ENCODE peak calls at places on chromosomes 5 and 9, in five cellular contexts. T is A673, V is A549, X is tibial nerve, W is endothelial cell of umbilical vein. G is an unnamed sample.
A peak's percentile ranks its signal among the peaks of the same experiment; 100 is the strongest.

GRCh38 chr5:116315531-116315930 is 230.7 kb downstream of the COMMD10 start:
- DNase-seq in T (no peak), V (no peak), X (no peak), W (no peak), G (no peak)

GRCh38 chr5:140073296-140073695 is 30.2 kb upstream of the NRG2 start:
- DNase-seq in T (peak; percentile 18), V (no peak), X (no peak), W (peak; percentile 31), G (no peak)

GRCh38 chr5:179342577-179342976 is 2.7 kb downstream of the ADAMTS2 start:
- DNase-seq in T (no peak), V (no peak), X (no peak), W (no peak), G (no peak)

GRCh38 chr5:79546782-79547428 is 33.0 kb upstream of the HOMER1 start:
- DNase-seq in T (no peak), V (no peak), X (no peak), W (no peak), G (no peak)

GRCh38 chr9:13568446-13568845 is 289.0 kb upstream of the MPDZ start:
- DNase-seq in T (no peak), V (no peak), X (no peak), W (peak; percentile 67), G (peak; percentile 27)

GRCh38 chr5:54547711-54548250 is 30.2 kb downstream of the SNX18 start:
- DNase-seq in T (peak; percentile 45), V (peak; percentile 18), X (peak; percentile 37), W (no peak), G (peak; percentile 81)

GRCh38 chr9:137423810-137424291 is 658 bp downstream of the NOXA1 start:
- DNase-seq in T (no peak), V (no peak), X (no peak), W (no peak), G (no peak)

GRCh38 chr5:140055152-140055551 is 12.1 kb upstream of the NRG2 start:
- DNase-seq in T (no peak), V (no peak), X (no peak), W (no peak), G (no peak)

GRCh38 chr9:118992813-118993747 is 376.2 kb downstream of the BRINP1 start:
- DNase-seq in T (no peak), V (no peak), X (no peak), W (no peak), G (no peak)

GRCh38 chr9:32419921-32420320 is 35.5 kb downstream of the ACO1 start:
- DNase-seq in T (no peak), V (no peak), X (no peak), W (no peak), G (no peak)

GRCh38 chr5:79697222-79698164 is 7.9 kb downstream of the CMYA5 start:
- DNase-seq in T (no peak), V (no peak), X (no peak), W (no peak), G (peak; percentile 64)

GRCh38 chr5:135709998-135710670 is 124.3 kb upstream of the SLC25A48 start:
- DNase-seq in T (peak; percentile 91), V (no peak), X (no peak), W (no peak), G (no peak)

GRCh38 chr5:130762031-130762430 is 403.0 kb downstream of the HINT1 start:
- DNase-seq in T (no peak), V (no peak), X (no peak), W (no peak), G (no peak)

GRCh38 chr9:99193466-99193821 is 28.3 kb downstream of the ALG2 start:
- DNase-seq in T (no peak), V (no peak), X (no peak), W (no peak), G (no peak)

GRCh38 chr5:144289277-144289676 is 118.6 kb downstream of the KCTD16 start:
- DNase-seq in T (no peak), V (no peak), X (no peak), W (no peak), G (no peak)

GRCh38 chr5:147534172-147534951 is 24.5 kb upstream of the DPYSL3 start:
- DNase-seq in T (no peak), V (no peak), X (no peak), W (no peak), G (no peak)

GRCh38 chr9:75239176-75239575 is 150.9 kb downstream of the OSTF1 start:
- DNase-seq in T (peak; percentile 3), V (peak; percentile 35), X (no peak), W (no peak), G (no peak)

GRCh38 chr5:90169078-90169477 is 240.5 kb downstream of the CETN3 start:
- DNase-seq in T (peak; percentile 48), V (no peak), X (no peak), W (no peak), G (no peak)

GRCh38 chr9:136544549-136545064 is 1.2 kb downstream of the NOTCH1 start:
- DNase-seq in T (peak; percentile 57), V (no peak), X (peak; percentile 63), W (peak; percentile 48), G (peak; percentile 79)

GRCh38 chr9:96425500-96426169 is 7.5 kb upstream of the ZNF367 start:
- DNase-seq in T (no peak), V (no peak), X (no peak), W (no peak), G (no peak)

GRCh38 chr5:34530637-34531036 is 125.5 kb upstream of the RAI14 start:
- DNase-seq in T (no peak), V (no peak), X (no peak), W (peak; percentile 28), G (no peak)

GRCh38 chr9:82903503-82903902 is 159.4 kb downstream of the RASEF start:
- DNase-seq in T (no peak), V (peak; percentile 30), X (no peak), W (no peak), G (no peak)

DNA sequence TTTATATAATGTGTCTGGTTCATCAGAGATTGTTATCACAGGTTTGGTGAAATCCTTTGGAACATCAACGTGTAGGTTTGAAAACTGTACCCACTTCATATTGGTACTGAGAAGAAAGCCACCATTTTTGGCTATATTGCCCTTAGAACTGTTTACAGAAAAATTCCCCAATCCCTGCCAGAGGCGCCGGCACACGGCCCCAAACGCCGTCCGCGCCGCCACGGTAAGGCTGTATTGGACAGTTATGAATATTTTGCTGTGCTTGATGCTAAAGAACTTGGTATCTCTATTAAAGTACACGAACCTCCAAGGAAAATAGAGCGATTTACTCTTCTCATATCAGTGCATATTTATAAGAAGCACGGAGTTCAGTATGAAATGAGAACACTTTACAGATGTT is 35.2 kb downstream of the DCAF10 start:
- DNase-seq in T (no peak), V (no peak), X (no peak), W (no peak), G (no peak)
- TF ChIP-seq CTCF in T (no peak), V (no peak), X (no peak), W (no peak), G (no peak)

GRCh38 chr5:149472399-149472798 is 78.8 kb downstream of the CSNK1A1 start:
- DNase-seq in T (no peak), V (no peak), X (no peak), W (no peak), G (no peak)

GRCh38 chr5:149470942-149471341 is 80.3 kb downstream of the CSNK1A1 start:
- DNase-seq in T (no peak), V (no peak), X (no peak), W (no peak), G (no peak)

GRCh38 chr5:149471406-149472183 is 79.6 kb downstream of the CSNK1A1 start:
- DNase-seq in T (no peak), V (peak; percentile 84), X (no peak), W (peak; percentile 55), G (no peak)

GRCh38 chr5:149464796-149465489 is 85.9 kb upstream of the IL17B start:
- DNase-seq in T (no peak), V (no peak), X (no peak), W (peak; percentile 93), G (peak; percentile 52)

DNA sequence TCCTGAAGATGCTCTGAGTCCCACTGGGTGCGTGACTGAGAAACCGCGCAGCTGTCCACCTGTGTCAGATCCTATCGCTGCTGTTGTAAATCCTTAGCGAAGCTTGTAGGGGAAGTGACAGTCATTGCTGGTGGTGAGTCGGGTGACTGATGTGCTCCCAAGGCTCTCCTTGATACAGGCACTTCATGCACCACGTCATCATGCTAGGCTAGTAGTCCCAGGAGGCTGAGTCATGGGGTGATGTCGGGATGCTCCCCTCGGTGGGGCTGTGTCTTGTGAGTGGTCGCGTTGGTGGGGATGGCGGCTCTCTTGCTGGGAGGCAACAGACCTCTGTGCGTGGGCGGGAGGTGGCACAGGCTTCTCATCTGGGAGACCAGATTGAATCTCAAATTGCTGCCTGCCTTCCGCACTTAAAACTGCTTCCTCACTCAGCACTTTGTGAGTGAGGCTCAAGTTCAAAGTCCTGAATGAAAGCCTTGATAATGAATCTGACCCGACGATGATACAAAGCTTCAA is 84.7 kb downstream of the CSNK1A1 start:
- DNase-seq in T (peak; percentile 78), V (peak; percentile 65), X (no peak), W (no peak), G (no peak)
- H3K4me3 ChIP-seq in T (no peak overlapping the region), V (no peak overlapping the region), X (no peak overlapping the region), W (no peak overlapping the region), G (no peak overlapping the region)

GRCh38 chr5:95191330-95191729 is 93.6 kb downstream of the MCTP1 start:
- DNase-seq in T (no peak), V (no peak), X (no peak), W (peak; percentile 13), G (no peak)

GRCh38 chr5:95194856-95195255 is 90.0 kb downstream of the MCTP1 start:
- DNase-seq in T (no peak), V (no peak), X (no peak), W (no peak), G (no peak)
- TF ChIP-seq CTCF in T (no peak), V (no peak), X (no peak), W (no peak), G (no peak)

GRCh38 chr9:126697350-126697749 is 83.6 kb downstream of the LMX1B start:
- DNase-seq in T (no peak), V (no peak), X (no peak), W (no peak), G (no peak)

GRCh38 chr9:126696091-126696763 is 82.5 kb downstream of the LMX1B start:
- DNase-seq in T (no peak), V (no peak), X (no peak), W (no peak), G (no peak)

GRCh38 chr9:126694206-126695081 is 80.7 kb downstream of the LMX1B start:
- DNase-seq in T (no peak), V (no peak), X (no peak), W (no peak), G (no peak)

GRCh38 chr9:126696764-126697145 is 83.0 kb downstream of the LMX1B start:
- DNase-seq in T (no peak), V (no peak), X (no peak), W (no peak), G (no peak)

DNA sequence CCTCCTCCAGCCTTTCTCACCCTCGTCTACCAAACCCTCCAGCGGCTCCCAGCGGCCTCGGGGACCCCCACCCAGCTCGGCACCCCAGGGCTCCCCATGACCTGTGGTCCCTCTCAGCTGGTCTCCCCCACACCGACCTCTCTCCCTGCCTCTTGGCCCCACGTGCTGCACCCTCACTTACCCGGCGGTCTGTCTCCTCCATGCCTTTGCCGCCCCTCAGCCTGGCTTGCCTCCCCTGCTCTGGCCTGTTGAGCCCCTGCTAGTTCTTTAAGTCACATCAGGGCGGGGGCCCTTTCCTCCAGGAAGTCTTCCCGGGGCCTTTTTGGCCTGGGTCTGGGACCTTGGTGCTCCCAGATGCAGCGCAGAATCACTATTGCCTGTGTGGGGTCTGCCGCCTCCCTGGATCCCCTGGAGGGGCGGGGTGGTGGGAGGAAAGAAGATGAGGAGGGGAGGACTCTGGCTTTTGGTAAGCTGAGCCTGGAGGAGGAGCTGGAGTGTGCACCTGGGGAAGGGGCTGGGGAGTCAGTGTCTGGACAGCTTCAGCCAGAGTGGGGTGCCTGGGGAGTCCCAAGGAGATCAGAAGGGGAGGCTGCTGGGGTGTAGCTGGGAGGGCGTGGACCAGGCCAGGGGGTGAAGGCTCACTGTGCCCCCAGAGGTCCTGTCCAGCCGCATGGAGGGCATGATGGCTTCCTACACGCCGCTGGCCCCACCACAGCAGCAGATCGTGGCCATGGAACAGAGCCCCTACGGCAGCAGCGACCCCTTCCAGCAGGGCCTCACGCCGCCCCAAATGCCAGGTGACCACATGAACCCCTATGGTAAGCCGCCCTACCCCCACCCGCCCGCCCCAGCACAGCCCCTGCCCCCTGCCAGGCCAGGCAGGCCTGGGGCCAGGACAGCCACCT is 81.7 kb downstream of the LMX1B start:
- DNase-seq in T (no peak), V (no peak), X (no peak), W (no peak), G (no peak)
- H3K4me3 ChIP-seq in T (no peak overlapping the region), V (no peak overlapping the region), X (no peak overlapping the region), W (no peak overlapping the region), G (no peak overlapping the region)

G was measured in heart right ventricle.